ENCODE peak calls at places on chromosomes 11 and 22, in nine cellular contexts. C is dorsolateral prefrontal cortex, D is fibroblast of lung, I is heart right ventricle, L is cardiac fibroblast, Z is GM12865, H is pancreas, V is A549, U is endothelial cell. P is an unnamed sample.

GRCh38 chr22:23398701-23399366 is 181.3 kb downstream of the IGLL1 start:
- DNase-seq in C (no peak), D (no peak), I (no peak), L (no peak), Z (no peak), H (peak), V (no peak), U (no peak), P (no peak)

GRCh38 chr22:32042924-32043323 is at the start of gene SLC5A1:
- DNase-seq in C (no peak), D (no peak), I (no peak), L (no peak), Z (no peak), H (peak), V (no peak), U (no peak), P (no peak)

GRCh38 chr11:48093323-48093722 is 113.0 kb downstream of the PTPRJ start:
- DNase-seq in C (no peak), D (no peak), I (no peak), L (no peak), Z (no peak), H (no peak), V (no peak), U (no peak), P (no peak)

GRCh38 chr11:64924910-64925284 is 408 bp downstream of the PPP2R5B start:
- DNase-seq in C (no peak), D (no peak), I (no peak), L (peak), Z (no peak), H (peak), V (peak), U (peak), P (no peak)

GRCh38 chr11:32231909-32232493 is 141.1 kb downstream of the RCN1 start:
- DNase-seq in C (no peak), D (peak), I (no peak), L (peak), Z (peak), H (no peak), V (peak), U (peak), P (no peak)

GRCh38 chr11:105774899-105775298 is 165.0 kb downstream of the GRIA4 start:
- DNase-seq in C (no peak), D (no peak), I (no peak), L (no peak), Z (no peak), H (no peak), V (no peak), U (no peak), P (no peak)

GRCh38 chr22:49192180-49192856 is 635.4 kb downstream of the BRD1 start:
- DNase-seq in C (no peak), D (no peak), I (no peak), L (no peak), Z (no peak), H (peak), V (no peak), U (no peak), P (no peak)

GRCh38 chr22:50490531-50491308 is 4.1 kb downstream of the MIOX start:
- DNase-seq in C (no peak), D (no peak), I (no peak), L (no peak), Z (no peak), H (no peak), V (no peak), U (peak), P (no peak)

GRCh38 chr11:79744941-79745340 is 304.1 kb upstream of the TENM4 start:
- DNase-seq in C (no peak), D (no peak), I (no peak), L (no peak), Z (no peak), H (no peak), V (no peak), U (no peak), P (no peak)

GRCh38 chr22:31326877-31327276 is 19.3 kb downstream of the PATZ1 start:
- DNase-seq in C (no peak), D (no peak), I (no peak), L (no peak), Z (no peak), H (no peak), V (no peak), U (no peak), P (no peak)

GRCh38 chr11:70860855-70861254 is 391.5 kb downstream of the SHANK2 start:
- DNase-seq in C (no peak), D (no peak), I (no peak), L (no peak), Z (no peak), H (no peak), V (no peak), U (no peak), P (no peak)

GRCh38 chr22:46044718-46045458 is 67.9 kb upstream of the WNT7B start:
- DNase-seq in C (peak), D (peak), I (peak), L (peak), Z (no peak), H (no peak), V (no peak), U (no peak), P (no peak)

GRCh38 chr22:17781319-17782031 is 7.2 kb upstream of the BID start:
- DNase-seq in C (no peak), D (peak), I (no peak), L (peak), Z (peak), H (no peak), V (peak), U (no peak), P (peak)

GRCh38 chr22:47200273-47201051 is 438.0 kb downstream of the TBC1D22A start:
- DNase-seq in C (no peak), D (no peak), I (no peak), L (peak), Z (no peak), H (peak), V (no peak), U (no peak), P (no peak)

DNA sequence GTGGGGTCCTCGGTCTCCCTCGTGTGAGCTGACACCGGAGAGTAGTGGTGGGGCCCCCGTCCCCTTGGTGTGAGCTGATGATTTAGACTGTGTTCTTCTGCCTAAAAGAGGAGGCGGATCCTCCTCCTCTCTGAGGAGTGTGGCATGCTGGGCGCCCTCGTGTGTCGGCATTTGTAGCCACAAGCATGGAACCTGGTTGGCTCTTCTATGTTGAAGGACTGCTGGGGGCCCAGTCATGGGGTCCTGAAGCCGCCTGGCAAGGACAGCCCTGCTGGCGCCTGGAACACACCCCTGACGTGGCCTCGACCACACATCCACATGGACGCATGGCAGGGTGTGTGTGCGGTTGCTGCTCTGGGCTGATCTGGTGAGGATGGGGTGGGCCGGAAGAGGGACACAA is 50.2 kb downstream of the AP2A2 start:
- DNase-seq in C (no peak), D (peak), I (no peak), L (peak), Z (no peak), H (no peak), V (peak), U (peak), P (no peak)
- TF ChIP-seq CTCF in C (peak), D (no peak), I (no peak), L (peak), Z (no peak), H (no peak), V (peak), U (no peak), P (peak)

DNA sequence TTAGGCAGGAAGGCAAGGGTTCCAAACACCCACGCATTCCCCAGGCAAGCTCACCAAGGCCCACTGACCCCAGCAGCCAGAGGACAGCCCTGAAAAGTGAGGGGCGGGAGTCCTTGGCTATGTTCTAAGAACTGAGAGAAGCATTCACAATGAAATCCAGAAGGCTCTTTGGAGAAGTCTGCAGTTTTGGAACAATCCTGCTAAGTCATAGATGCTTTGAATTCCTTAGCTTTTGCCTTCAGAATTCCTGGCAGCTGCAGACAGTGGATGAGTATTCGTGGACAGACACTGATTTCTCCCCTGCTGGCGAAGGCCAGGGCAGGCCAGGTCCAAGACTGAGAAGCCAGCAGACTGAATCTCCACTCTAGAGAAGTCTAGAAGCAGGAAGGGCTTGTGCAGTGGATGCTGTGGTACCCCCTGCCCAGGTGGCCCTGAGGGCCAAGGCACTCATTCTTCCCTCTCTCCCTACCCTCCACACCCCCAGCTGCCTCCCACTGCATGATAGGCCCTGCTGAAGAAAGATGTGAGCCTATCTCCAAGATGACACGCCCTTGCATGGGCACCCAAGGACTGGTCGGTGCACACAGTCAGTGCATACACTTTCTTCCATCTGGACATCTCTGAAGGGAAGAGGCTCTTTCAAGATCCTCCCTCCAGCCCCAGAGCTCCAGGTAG is 133.2 kb upstream of the TEAD1 start:
- DNase-seq in C (no peak), D (peak), I (no peak), L (peak), Z (no peak), H (no peak), V (peak), U (no peak), P (peak)
- TF ChIP-seq CTCF in C (no peak), D (peak), I (no peak), L (peak), Z (no peak), H (no peak), V (no peak), U (no peak), P (peak)

GRCh38 chr11:112558691-112559090 is 298.0 kb upstream of the PLET1 start:
- DNase-seq in C (no peak), D (peak), I (no peak), L (peak), Z (no peak), H (no peak), V (no peak), U (no peak), P (no peak)
- TF ChIP-seq CTCF in C (no peak), D (no peak), I (no peak), L (no peak), Z (no peak), H (no peak), V (no peak), U (no peak), P (no peak)

DNA sequence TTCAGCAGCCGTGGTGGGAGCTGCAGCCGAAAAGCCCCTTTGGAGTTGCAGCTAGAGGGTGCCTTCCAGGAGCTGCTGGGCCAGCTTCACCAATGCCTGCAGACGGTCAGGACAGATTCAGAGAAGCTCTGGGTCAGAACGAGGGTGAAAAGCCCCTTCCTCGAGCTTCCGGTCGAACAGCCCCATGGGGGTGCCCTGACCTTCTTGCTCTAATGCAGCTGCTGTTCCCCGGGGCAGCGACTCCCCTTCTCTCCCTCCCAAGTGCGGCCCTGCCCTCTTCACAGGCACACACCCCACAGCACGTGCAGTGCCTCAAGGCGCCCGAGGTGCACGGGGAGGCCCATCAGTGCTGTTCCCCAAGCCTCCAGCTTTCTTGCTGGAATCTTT is 9.6 kb upstream of the IFITM3 start:
- DNase-seq in C (no peak), D (no peak), I (no peak), L (no peak), Z (no peak), H (no peak), V (no peak), U (no peak), P (no peak)
- TF ChIP-seq CTCF in C (no peak), D (no peak), I (no peak), L (no peak), Z (no peak), H (no peak), V (no peak), U (no peak), P (no peak)

DNA sequence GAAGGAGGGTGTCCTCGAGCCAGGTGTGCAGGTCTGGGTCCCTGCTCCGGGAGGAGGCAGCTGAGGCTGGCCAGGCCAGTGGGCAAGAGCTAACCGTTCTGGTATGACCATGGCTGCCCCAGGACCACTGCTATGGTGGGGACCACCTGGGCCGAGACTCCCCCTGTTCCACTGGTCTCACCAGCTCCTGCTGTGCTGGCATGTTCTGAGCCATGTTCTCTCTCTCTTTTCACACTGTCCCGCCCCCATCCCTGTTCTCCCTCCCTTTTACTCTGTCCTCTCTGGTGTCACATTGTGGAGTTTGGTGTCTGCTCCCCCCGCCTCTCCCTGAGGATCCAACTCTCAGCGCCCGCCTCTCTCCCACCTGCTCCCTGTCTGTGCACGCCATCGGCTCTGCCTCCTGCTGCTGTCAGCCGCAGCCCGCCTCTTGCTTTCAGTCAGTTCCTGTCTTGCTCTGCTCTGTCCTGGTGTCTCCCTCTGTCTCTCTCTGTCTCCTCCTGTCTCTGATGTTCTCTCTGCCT is 66.4 kb downstream of the LRRC32 start:
- DNase-seq in C (peak), D (no peak), I (no peak), L (no peak), Z (no peak), H (no peak), V (no peak), U (no peak), P (no peak)
- TF ChIP-seq CTCF in C (no peak), D (no peak), I (no peak), L (no peak), Z (no peak), H (no peak), V (no peak), U (no peak), P (no peak)

GRCh38 chr11:69094111-69094914 is 45.6 kb downstream of the TPCN2 start:
- DNase-seq in C (no peak), D (no peak), I (no peak), L (no peak), Z (no peak), H (no peak), V (no peak), U (no peak), P (no peak)

GRCh38 chr11:69094915-69095290 is 46.2 kb downstream of the TPCN2 start:
- DNase-seq in C (no peak), D (no peak), I (no peak), L (no peak), Z (no peak), H (no peak), V (no peak), U (no peak), P (no peak)

GRCh38 chr11:69091638-69092165 is 43.0 kb downstream of the TPCN2 start:
- DNase-seq in C (no peak), D (no peak), I (no peak), L (no peak), Z (no peak), H (no peak), V (no peak), U (no peak), P (no peak)

GRCh38 chr11:69093106-69093505 is 44.4 kb downstream of the TPCN2 start:
- DNase-seq in C (no peak), D (no peak), I (no peak), L (no peak), Z (no peak), H (no peak), V (no peak), U (no peak), P (no peak)

GRCh38 chr11:69092263-69092662 is 43.5 kb downstream of the TPCN2 start:
- DNase-seq in C (no peak), D (no peak), I (no peak), L (no peak), Z (no peak), H (no peak), V (no peak), U (no peak), P (no peak)
- TF ChIP-seq CTCF in C (no peak), D (no peak), I (no peak), L (no peak), Z (no peak), H (no peak), V (no peak), U (no peak), P (no peak)

GRCh38 chr22:44797181-44797720 is 44.9 kb downstream of the ARHGAP8 start:
- DNase-seq in C (no peak), D (no peak), I (no peak), L (no peak), Z (no peak), H (no peak), V (no peak), U (no peak), P (no peak)

GRCh38 chr22:44787832-44788231 is 35.5 kb downstream of the ARHGAP8 start:
- DNase-seq in C (no peak), D (no peak), I (no peak), L (no peak), Z (no peak), H (no peak), V (no peak), U (no peak), P (no peak)

GRCh38 chr22:44793506-44794225 is 41.3 kb downstream of the ARHGAP8 start:
- DNase-seq in C (no peak), D (no peak), I (no peak), L (no peak), Z (no peak), H (no peak), V (no peak), U (no peak), P (no peak)

GRCh38 chr22:44795701-44796630 is 43.6 kb downstream of the ARHGAP8 start:
- DNase-seq in C (no peak), D (no peak), I (no peak), L (no peak), Z (no peak), H (no peak), V (no peak), U (no peak), P (no peak)

GRCh38 chr22:44793106-44793505 is 40.7 kb downstream of the ARHGAP8 start:
- DNase-seq in C (no peak), D (no peak), I (no peak), L (no peak), Z (no peak), H (no peak), V (no peak), U (no peak), P (no peak)
- TF ChIP-seq CTCF in C (no peak), D (no peak), I (no peak), L (no peak), Z (no peak), H (no peak), V (no peak), U (no peak), P (no peak)

GRCh38 chr11:17936790-17937189 is 76.1 kb downstream of the SERGEF start:
- DNase-seq in C (no peak), D (no peak), I (no peak), L (no peak), Z (no peak), H (no peak), V (no peak), U (no peak), P (no peak)
- TF ChIP-seq CTCF in C (no peak), D (no peak), I (no peak), L (no peak), Z (no peak), H (no peak), V (no peak), U (no peak), P (no peak)

GRCh38 chr11:18775492-18776292 is 15.9 kb downstream of the PTPN5 start:
- DNase-seq in C (no peak), D (no peak), I (peak), L (peak), Z (peak), H (peak), V (peak), U (peak), P (no peak)
- TF ChIP-seq CTCF in C (peak), D (peak), I (peak), L (peak), Z (peak), H (peak), V (peak), U (peak), P (peak)

DNA sequence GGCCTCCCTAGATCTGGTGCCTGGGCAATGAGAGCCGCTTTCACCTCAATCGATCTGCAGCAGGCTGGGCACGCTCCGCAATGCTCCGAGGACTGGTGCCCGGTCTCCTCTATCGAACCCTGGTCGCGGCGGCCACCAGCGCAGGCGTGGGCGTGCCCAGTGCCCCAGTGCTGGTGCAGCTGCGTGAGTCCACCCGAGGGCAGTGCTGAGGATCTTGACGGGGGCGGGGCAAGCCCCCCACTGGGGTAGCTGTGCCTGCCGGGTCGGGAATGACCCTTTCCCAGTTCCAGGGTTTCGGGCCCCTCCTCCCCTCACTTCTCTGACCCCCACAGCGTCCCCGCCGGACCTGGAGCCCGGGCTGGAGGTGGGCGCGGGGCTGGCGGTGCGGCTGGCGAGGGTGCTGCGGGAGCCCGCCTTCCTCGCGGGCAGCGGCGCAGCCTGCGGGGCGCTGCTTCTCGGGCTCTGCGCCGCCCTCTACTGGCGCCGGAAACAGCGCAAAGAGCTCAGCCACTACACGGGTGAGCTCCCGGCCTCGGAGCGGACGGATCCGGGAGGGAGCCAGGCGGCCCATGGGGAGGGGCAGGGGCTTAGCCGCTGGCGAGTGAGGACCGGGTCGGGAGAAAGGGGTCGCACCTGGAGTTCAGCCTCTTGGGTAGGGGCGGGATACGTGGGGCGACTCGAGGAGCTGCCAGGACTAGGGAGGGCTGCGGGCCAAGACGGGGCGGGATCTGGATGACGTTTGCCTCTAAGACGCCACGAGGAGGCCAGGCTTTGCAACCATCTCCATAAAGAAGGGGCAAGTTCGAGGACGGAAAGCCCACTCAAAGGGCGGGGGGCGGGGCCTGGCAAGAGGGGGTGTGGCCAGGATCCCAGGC is 10.9 kb downstream of the ROBO3 start:
- DNase-seq in C (peak), D (peak), I (peak), L (peak), Z (peak), H (peak), V (peak), U (peak), P (peak)
- TF ChIP-seq CTCF in C (peak), D (peak), I (peak), L (peak), Z (peak), H (peak), V (peak), U (peak), P (peak)

P was measured in AG09319.